ENCODE peak calls at places on chromosomes 4 and X, in seven cellular contexts. F is endodermal cell, N is progenitor cell of endocrine pancreas, Q is Calu3, I is stomach, Y is lower leg skin, V is upper lobe of right lung. O is an unnamed sample.
A peak's percentile ranks its signal among the peaks of the same experiment; 100 is the strongest.

GRCh38 chrX:10404435-10404834 is 215.9 kb downstream of the MID1 start:
- DNase-seq in F (no peak), N (no peak), Q (no peak), I (no peak), Y (no peak), V (no peak), O (no peak)

GRCh38 chr4:8117278-8117682 is 41.3 kb downstream of the ABLIM2 start:
- DNase-seq in F (peak; percentile 95), N (no peak), Q (peak; percentile 45), I (peak; percentile 41), Y (no peak), V (no peak), O (no peak)

GRCh38 chr4:170769857-170770256 is 680.1 kb upstream of the AADAT start:
- DNase-seq in F (no peak), N (no peak), Q (no peak), I (no peak), Y (no peak), V (no peak), O (no peak)

GRCh38 chrX:51407520-51408409 is 75.1 kb downstream of the NUDT10 start:
- DNase-seq in F (no peak), N (no peak), Q (no peak), I (no peak), Y (no peak), V (no peak), O (no peak)

GRCh38 chr4:134470544-134470943 is 269.0 kb upstream of the PABPC4L start:
- DNase-seq in F (peak; percentile 73), N (no peak), Q (peak; percentile 24), I (peak; percentile 28), Y (no peak), V (no peak), O (peak; percentile 18)

GRCh38 chr4:86089924-86090323 is 269.9 kb downstream of the MAPK10 start:
- DNase-seq in F (no peak), N (no peak), Q (no peak), I (no peak), Y (no peak), V (no peak), O (no peak)

GRCh38 chr4:7722716-7723115 is 216.9 kb downstream of the AFAP1 start:
- DNase-seq in F (no peak), N (no peak), Q (no peak), I (no peak), Y (no peak), V (no peak), O (no peak)

GRCh38 chr4:153832720-153833287 is 43.9 kb upstream of the SFRP2 start:
- DNase-seq in F (no peak), N (no peak), Q (no peak), I (no peak), Y (no peak), V (no peak), O (no peak)

GRCh38 chrX:103310592-103311400 is at the start of gene BEX2:
- DNase-seq in F (peak; percentile 98), N (peak; percentile 65), Q (peak; percentile 71), I (peak; percentile 86), Y (peak; percentile 51), V (peak; percentile 90), O (peak; percentile 88)

GRCh38 chr4:158613046-158613445 is 58.6 kb downstream of the C4orf46 start:
- DNase-seq in F (no peak), N (no peak), Q (no peak), I (no peak), Y (no peak), V (no peak), O (no peak)

GRCh38 chr4:95050980-95051688 is 293.4 kb downstream of the BMPR1B start:
- DNase-seq in F (peak; percentile 61), N (no peak), Q (no peak), I (no peak), Y (no peak), V (no peak), O (no peak)

DNA sequence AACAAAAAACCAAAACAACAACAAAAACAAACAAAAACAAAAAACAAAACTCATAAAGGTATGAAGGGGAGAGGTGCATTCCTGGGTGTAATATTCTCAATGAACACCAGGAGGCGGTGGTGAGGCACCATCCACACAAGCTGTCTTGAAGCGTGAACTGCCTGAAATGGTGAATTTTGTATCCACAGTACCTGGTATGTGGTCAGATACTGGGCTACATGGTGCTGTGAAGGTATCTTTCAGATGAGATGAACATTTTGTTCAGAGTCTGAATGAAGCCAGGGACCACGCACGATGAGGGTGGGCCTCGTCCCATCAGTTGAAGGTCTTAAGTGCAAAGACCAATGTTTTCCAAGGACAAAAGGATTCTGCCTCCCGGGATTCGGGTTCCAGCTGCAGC is 58.5 kb downstream of the ASMT start:
- DNase-seq in F (peak; percentile 76), N (no peak), Q (peak; percentile 44), I (no peak), Y (no peak), V (peak; percentile 22), O (no peak)
- TF ChIP-seq CTCF in F (peak; percentile 87), N (peak; percentile 72), Q (peak; percentile 44), I (no peak), Y (no peak), V (peak; percentile 67), O (peak; percentile 95)

DNA sequence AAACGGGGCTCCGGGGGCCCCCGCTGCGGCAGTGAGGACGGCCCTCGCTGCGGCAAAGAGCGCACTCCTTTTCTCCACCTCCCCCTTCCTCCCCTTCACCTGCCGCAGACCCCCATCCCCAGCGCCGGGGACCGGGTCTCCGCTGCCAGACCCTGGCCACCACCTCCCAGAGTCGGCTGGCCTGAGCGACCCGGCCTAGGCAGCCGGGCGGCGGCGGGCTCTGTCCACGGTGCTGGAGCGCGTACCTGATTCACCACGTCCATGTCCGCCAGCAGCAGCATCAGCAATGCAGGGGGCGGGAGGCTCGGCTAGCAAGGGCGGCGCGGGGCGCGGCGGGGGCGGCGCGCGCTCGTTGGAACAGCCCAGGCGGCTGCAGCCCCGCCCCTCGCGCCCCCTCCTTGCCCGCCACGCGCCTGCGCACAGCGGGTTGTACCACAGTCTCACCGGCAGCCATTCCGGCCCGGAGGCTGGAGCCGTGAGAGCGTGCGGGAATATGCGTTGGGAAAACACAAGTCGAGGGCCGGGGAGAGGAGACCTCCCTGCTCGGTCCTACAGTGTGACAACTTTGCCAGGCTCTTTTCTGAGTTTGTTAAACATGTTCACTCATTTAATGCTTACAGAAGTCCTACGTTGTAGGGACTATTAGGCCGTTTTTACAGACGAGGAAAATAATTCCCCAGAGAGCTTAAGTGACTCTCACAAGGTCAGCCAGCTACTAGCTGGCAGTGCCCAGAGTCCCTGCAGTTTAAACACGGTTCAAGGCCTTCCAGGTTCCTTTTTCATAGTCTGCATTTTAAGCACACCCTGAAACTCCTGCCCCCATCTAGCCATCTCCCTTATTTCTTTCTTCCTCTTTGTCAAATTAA is at the start of gene SYP:
- DNase-seq in F (peak; percentile 96), N (peak; percentile 83), Q (peak; percentile 92), I (peak; percentile 91), Y (peak; percentile 80), V (peak; percentile 93), O (peak; percentile 90)
- TF ChIP-seq CTCF in F (no peak), N (no peak), Q (no peak), I (no peak), Y (no peak), V (no peak), O (no peak)

DNA sequence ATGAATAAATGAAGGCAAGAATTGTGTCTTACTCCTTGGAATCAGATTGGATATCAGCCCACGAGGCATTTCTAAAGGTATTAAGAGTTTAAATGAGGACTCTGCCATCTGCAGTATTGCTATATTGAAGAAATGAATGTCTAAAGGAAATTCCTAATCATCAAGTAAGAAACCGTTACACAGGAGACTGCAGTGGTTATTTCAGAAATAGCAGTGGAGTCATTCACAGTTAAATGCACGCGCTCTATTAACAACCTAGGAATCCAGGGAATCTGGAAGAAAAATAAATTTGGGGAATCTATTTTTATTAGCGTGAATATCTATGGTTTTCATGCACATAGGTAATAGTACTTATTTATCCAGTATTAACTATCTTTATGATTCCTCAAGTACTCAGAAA is 334.2 kb downstream of the TENM3 start:
- DNase-seq in F (no peak), N (no peak), Q (no peak), I (no peak), Y (no peak), V (no peak), O (no peak)
- TF ChIP-seq CTCF in F (no peak), N (no peak), Q (no peak), I (no peak), Y (no peak), V (no peak), O (no peak)

GRCh38 chrX:115892787-115893671 is 277.5 kb upstream of the AGTR2 start:
- DNase-seq in F (peak; percentile 86), N (no peak), Q (no peak), I (peak; percentile 70), Y (no peak), V (no peak), O (peak; percentile 20)
- TF ChIP-seq CTCF in F (peak; percentile 79), N (peak; percentile 28), Q (no peak), I (no peak), Y (no peak), V (no peak), O (no peak)

GRCh38 chr4:24470681-24471622 is 113.4 kb downstream of the DHX15 start:
- DNase-seq in F (peak; percentile 78), N (peak; percentile 19), Q (peak; percentile 26), I (no peak), Y (peak; percentile 21), V (peak; percentile 66), O (peak; percentile 50)
- TF ChIP-seq CTCF in F (no peak), N (no peak), Q (no peak), I (no peak), Y (no peak), V (no peak), O (no peak)

DNA sequence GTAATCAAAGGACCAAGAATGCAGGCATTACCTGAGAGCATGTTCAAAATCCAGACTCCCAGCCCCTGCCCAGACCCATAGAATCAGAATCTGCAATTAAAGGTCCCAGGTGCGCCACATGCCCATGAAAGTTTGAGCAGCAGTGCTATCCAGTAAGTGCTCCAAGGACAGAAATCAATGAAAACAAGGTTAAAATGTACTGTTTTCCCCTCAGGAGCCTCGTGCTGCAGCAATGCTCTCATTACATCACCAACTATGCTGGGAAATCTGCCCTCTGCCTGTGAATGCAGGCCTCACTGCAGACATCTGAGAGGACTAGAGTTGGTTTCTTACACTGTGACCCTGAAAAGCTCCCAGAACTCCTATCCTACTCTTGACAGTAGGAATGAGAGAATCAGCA is 21.1 kb downstream of the ANXA5 start:
- DNase-seq in F (peak; percentile 48), N (no peak), Q (no peak), I (no peak), Y (no peak), V (no peak), O (peak; percentile 40)
- TF ChIP-seq CTCF in F (peak; percentile 60), N (peak; percentile 41), Q (no peak), I (no peak), Y (no peak), V (no peak), O (no peak)

GRCh38 chr4:78776729-78777555 is 792 bp downstream of the BMP2K start:
- DNase-seq in F (peak; percentile 79), N (peak; percentile 19), Q (peak; percentile 30), I (peak; percentile 39), Y (peak; percentile 33), V (peak; percentile 68), O (peak; percentile 58)
- TF ChIP-seq CTCF in F (peak; percentile 14), N (no peak), Q (no peak), I (no peak), Y (no peak), V (no peak), O (no peak)

O was measured in glutamatergic neuron.